ENCODE peak calls at places on chromosomes 2 and 18, in four cellular contexts. O, Y, I and E are unnamed samples.

GRCh38 chr2:122329266-122329665 is 573.8 kb downstream of the TSN start:
- DNase-seq in O (no peak), Y (no peak), I (no peak), E (no peak)

GRCh38 chr18:23580677-23581367 is 5.5 kb downstream of the NPC1 start:
- DNase-seq in O (no peak), Y (no peak), I (no peak), E (no peak)

GRCh38 chr2:46167406-46167805 is 129.8 kb upstream of the EPAS1 start:
- DNase-seq in O (no peak), Y (no peak), I (no peak), E (no peak)

GRCh38 chr18:36798738-36799473 is 29.9 kb downstream of the TPGS2 start:
- DNase-seq in O (no peak), Y (peak; percentile 76), I (no peak), E (no peak)

GRCh38 chr2:235900631-235901030 is 267.6 kb downstream of the GBX2 start:
- DNase-seq in O (no peak), Y (no peak), I (no peak), E (no peak)

GRCh38 chr2:144514731-144515424 is 5.0 kb downstream of the ZEB2 start:
- DNase-seq in O (peak; percentile 31), Y (no peak), I (no peak), E (no peak)

GRCh38 chr2:65450810-65451209 is 18.4 kb upstream of the SPRED2 start:
- DNase-seq in O (no peak), Y (no peak), I (no peak), E (no peak)

GRCh38 chr2:199979841-199980628 is 24.7 kb downstream of the MAIP1 start:
- DNase-seq in O (peak; percentile 84), Y (peak; percentile 92), I (peak; percentile 45), E (no peak)

GRCh38 chr2:19214682-19215391 is 143.6 kb downstream of the OSR1 start:
- DNase-seq in O (no peak), Y (no peak), I (no peak), E (no peak)

GRCh38 chr2:238997684-238998083 is 149.8 kb downstream of the TWIST2 start:
- DNase-seq in O (no peak), Y (no peak), I (no peak), E (no peak)

GRCh38 chr18:57806891-57807280 is 3.8 kb upstream of the ATP8B1 start:
- DNase-seq in O (no peak), Y (no peak), I (no peak), E (no peak)

GRCh38 chr2:213238753-213239591 is 45.3 kb upstream of the SPAG16 start:
- DNase-seq in O (no peak), Y (no peak), I (no peak), E (no peak)

GRCh38 chr2:71748227-71748626 is 294.9 kb downstream of the DYSF start:
- DNase-seq in O (peak; percentile 70), Y (no peak), I (no peak), E (no peak)

GRCh38 chr2:47129191-47129711 is 25.9 kb downstream of the STPG4 start:
- DNase-seq in O (no peak), Y (peak; percentile 6), I (no peak), E (no peak)

GRCh38 chr2:62991605-62992004 is 59.0 kb upstream of the OTX1 start:
- DNase-seq in O (no peak), Y (peak; percentile 48), I (no peak), E (no peak)

GRCh38 chr18:57833441-57834101 is 30.5 kb upstream of the ATP8B1 start:
- DNase-seq in O (no peak), Y (peak; percentile 6), I (no peak), E (no peak)

GRCh38 chr2:68292108-68292710 is 27.5 kb downstream of the CNRIP1 start:
- DNase-seq in O (no peak), Y (peak; percentile 52), I (no peak), E (peak; percentile 18)

GRCh38 chr18:69774831-69775230 is 172.8 kb downstream of the CD226 start:
- DNase-seq in O (no peak), Y (no peak), I (no peak), E (no peak)

GRCh38 chr2:94874277-94874997 is 3.2 kb downstream of the TEKT4 start:
- DNase-seq in O (no peak), Y (no peak), I (no peak), E (peak; percentile 32)

GRCh38 chr2:187865025-187865424 is 310.8 kb upstream of the TFPI start:
- DNase-seq in O (no peak), Y (no peak), I (no peak), E (no peak)

GRCh38 chr18:26487437-26487836 is 60.9 kb downstream of the KCTD1 start:
- DNase-seq in O (no peak), Y (no peak), I (no peak), E (no peak)

GRCh38 chr2:20273045-20273444 is 48.1 kb upstream of the SDC1 start:
- DNase-seq in O (no peak), Y (no peak), I (no peak), E (no peak)

GRCh38 chr18:3538456-3538855 is 88.5 kb downstream of the TGIF1 start:
- DNase-seq in O (no peak), Y (no peak), I (no peak), E (no peak)

GRCh38 chr2:66526171-66526570 is 91.2 kb downstream of the MEIS1 start:
- DNase-seq in O (peak; percentile 46), Y (no peak), I (no peak), E (no peak)

GRCh38 chr18:30491815-30492551 is 550.6 kb downstream of the DSC3 start:
- DNase-seq in O (no peak), Y (no peak), I (no peak), E (no peak)

GRCh38 chr18:60146220-60146960 is 226.2 kb downstream of the MC4R start:
- DNase-seq in O (no peak), Y (no peak), I (no peak), E (no peak)

GRCh38 chr18:35710581-35710980 is 129.0 kb downstream of the GALNT1 start:
- DNase-seq in O (no peak), Y (no peak), I (no peak), E (no peak)

GRCh38 chr2:113920996-113921395 is 31.1 kb downstream of the ACTR3 start:
- DNase-seq in O (no peak), Y (no peak), I (no peak), E (no peak)
- H3K36me3 ChIP-seq in O (peaks cover 14% of the 10 kb centered on the region), Y (peaks cover 12% of the 10 kb centered on the region), I (peaks cover 5% of the 10 kb centered on the region), E (peaks cover 24% of the 10 kb centered on the region)

GRCh38 chr2:69828913-69829242 is 582 bp upstream of the GMCL1 start:
- DNase-seq in O (no peak), Y (no peak), I (no peak), E (no peak)

GRCh38 chr2:69831354-69831905 is 2.0 kb downstream of the GMCL1 start:
- DNase-seq in O (no peak), Y (no peak), I (no peak), E (no peak)

GRCh38 chr2:69829243-69830044 is at the start of gene GMCL1:
- DNase-seq in O (peak; percentile 99), Y (peak; percentile 98), I (peak; percentile 90), E (peak; percentile 86)

GRCh38 chr2:69830045-69830905 is 815 bp downstream of the GMCL1 start:
- DNase-seq in O (no peak), Y (peak; percentile 61), I (no peak), E (no peak)

GRCh38 chr2:69827796-69828540 is 1.5 kb upstream of the GMCL1 start:
- DNase-seq in O (no peak), Y (no peak), I (no peak), E (no peak)
- H3K36me3 ChIP-seq in O (no peaks in the 10 kb centered on the region), Y (no peaks in the 10 kb centered on the region), I (no peaks in the 10 kb centered on the region), E (no peaks in the 10 kb centered on the region)

GRCh38 chr2:222218786-222219185 is 80.0 kb downstream of the PAX3 start:
- DNase-seq in O (no peak), Y (no peak), I (no peak), E (no peak)
- H3K36me3 ChIP-seq in O (no peaks in the 10 kb centered on the region), Y (no peaks in the 10 kb centered on the region), I (no peaks in the 10 kb centered on the region), E (no peaks in the 10 kb centered on the region)

GRCh38 chr2:224507789-224508188 is 77.4 kb downstream of the CUL3 start:
- DNase-seq in O (no peak), Y (no peak), I (no peak), E (no peak)

GRCh38 chr2:224506494-224506893 is 78.7 kb downstream of the CUL3 start:
- DNase-seq in O (no peak), Y (no peak), I (no peak), E (no peak)
- H3K36me3 ChIP-seq in O (peaks cover 30% of the 10 kb centered on the region), Y (peaks cover 30% of the 10 kb centered on the region), I (peaks cover 12% of the 10 kb centered on the region), E (peaks cover 32% of the 10 kb centered on the region)

GRCh38 chr2:99169534-99169933 is 11.3 kb downstream of the MITD1 start:
- DNase-seq in O (no peak), Y (no peak), I (no peak), E (no peak)

GRCh38 chr2:99166218-99166617 is 11.5 kb downstream of the LIPT1 start:
- DNase-seq in O (no peak), Y (no peak), I (no peak), E (no peak)

DNA sequence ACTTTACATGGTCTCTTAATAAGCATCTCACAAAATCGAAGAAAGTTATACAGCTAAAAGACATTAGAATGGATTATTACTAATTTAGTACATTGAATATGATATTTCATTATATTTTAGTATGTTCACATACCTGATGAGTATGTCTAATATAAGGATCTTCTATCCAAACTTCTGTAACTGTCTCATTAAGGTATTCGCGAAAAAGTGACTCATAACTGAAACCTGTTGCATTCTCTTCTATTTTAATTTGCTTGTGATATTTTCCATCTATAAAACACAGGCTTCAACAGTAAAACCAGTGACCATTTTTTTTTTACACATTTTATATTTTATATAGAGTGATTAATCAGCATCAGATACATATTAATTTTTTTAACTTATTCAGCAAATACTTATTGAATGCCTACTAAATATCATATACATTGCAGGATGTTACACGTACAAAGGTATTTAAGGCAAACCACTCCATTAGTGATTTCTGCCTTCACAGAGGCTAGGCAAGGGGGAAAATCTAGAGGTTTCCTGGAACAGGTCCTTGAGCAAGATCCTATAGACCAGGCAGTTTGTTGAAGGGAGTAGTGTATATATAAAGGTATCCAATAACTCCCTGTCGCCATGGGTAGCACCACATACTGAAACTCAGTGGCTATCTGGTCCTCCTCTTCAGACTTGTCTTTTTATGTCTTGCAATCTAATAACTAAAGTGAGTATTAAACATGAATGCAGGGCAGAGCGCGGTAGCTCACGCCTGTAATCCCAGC is 9.3 kb downstream of the MITD1 start:
- DNase-seq in O (no peak), Y (no peak), I (no peak), E (no peak)
- H3K36me3 ChIP-seq in O (peaks cover 27% of the 10 kb centered on the region), Y (peaks cover 8% of the 10 kb centered on the region), I (peaks cover 29% of the 10 kb centered on the region), E (peaks cover 36% of the 10 kb centered on the region)